ENCODE peak calls at places on chromosomes 7 and 10, in seven cellular contexts. One of them, this sample, is unnamed.

GRCh38 chr10:104416-104815 is 30.8 kb upstream of the ZMYND11 start:
- DNase-seq in OCI-LY7: no peak
- DNase-seq in fibroblast of lung: no peak
- DNase-seq in mammary epithelial cell: no peak
- DNase-seq in neuronal stem cell: no peak
- DNase-seq in neural progenitor cell: no peak
- DNase-seq in GM23248: no peak
- DNase-seq in this sample: no peak

GRCh38 chr10:122263971-122264370 is 7.1 kb upstream of the BTBD16 start:
- DNase-seq in neural progenitor cell: no peak
- DNase-seq in fibroblast of lung: peak; percentile 84
- DNase-seq in GM23248: peak; percentile 85
- DNase-seq in neuronal stem cell: no peak
- DNase-seq in OCI-LY7: no peak
- DNase-seq in mammary epithelial cell: peak; percentile 59
- DNase-seq in this sample: peak; percentile 84

GRCh38 chr7:23654508-23654907 is 25.5 kb upstream of the FAM221A start:
- DNase-seq in GM23248: peak; percentile 26
- DNase-seq in OCI-LY7: peak; percentile 23
- DNase-seq in fibroblast of lung: no peak
- DNase-seq in neural progenitor cell: peak; percentile 71
- DNase-seq in mammary epithelial cell: no peak
- DNase-seq in neuronal stem cell: no peak
- DNase-seq in this sample: peak; percentile 29

GRCh38 chr7:80154656-80155325 is 20.2 kb downstream of the GNAI1 start:
- DNase-seq in OCI-LY7: no peak
- DNase-seq in GM23248: peak; percentile 72
- DNase-seq in neuronal stem cell: no peak
- DNase-seq in fibroblast of lung: no peak
- DNase-seq in mammary epithelial cell: no peak
- DNase-seq in neural progenitor cell: no peak
- DNase-seq in this sample: no peak

GRCh38 chr10:95183451-95184230 is 10.4 kb upstream of the ACSM6 start:
- DNase-seq in GM23248: peak; percentile 88
- DNase-seq in neural progenitor cell: peak; percentile 94
- DNase-seq in fibroblast of lung: peak; percentile 73
- DNase-seq in neuronal stem cell: peak; percentile 85
- DNase-seq in mammary epithelial cell: peak; percentile 70
- DNase-seq in OCI-LY7: peak; percentile 87
- DNase-seq in this sample: peak; percentile 78

GRCh38 chr10:91349381-91349780 is 60.8 kb upstream of the HECTD2 start:
- DNase-seq in mammary epithelial cell: peak; percentile 65
- DNase-seq in fibroblast of lung: peak; percentile 97
- DNase-seq in OCI-LY7: no peak
- DNase-seq in GM23248: peak; percentile 93
- DNase-seq in neuronal stem cell: no peak
- DNase-seq in neural progenitor cell: no peak
- DNase-seq in this sample: no peak

GRCh38 chr7:34137176-34137575 is 231.8 kb downstream of the BMPER start:
- DNase-seq in fibroblast of lung: no peak
- DNase-seq in neural progenitor cell: no peak
- DNase-seq in OCI-LY7: no peak
- DNase-seq in GM23248: no peak
- DNase-seq in mammary epithelial cell: no peak
- DNase-seq in neuronal stem cell: no peak
- DNase-seq in this sample: no peak

GRCh38 chr10:102449321-102450123 is 1.8 kb downstream of the C10orf95 start:
- DNase-seq in GM23248: peak; percentile 66
- DNase-seq in OCI-LY7: peak; percentile 91
- DNase-seq in mammary epithelial cell: peak; percentile 77
- DNase-seq in fibroblast of lung: peak; percentile 61
- DNase-seq in neural progenitor cell: peak; percentile 79
- DNase-seq in neuronal stem cell: no peak
- DNase-seq in this sample: peak; percentile 77

GRCh38 chr10:35412336-35412735 is 76.0 kb downstream of the CCNY start:
- DNase-seq in fibroblast of lung: peak; percentile 63
- DNase-seq in neural progenitor cell: no peak
- DNase-seq in neuronal stem cell: no peak
- DNase-seq in OCI-LY7: no peak
- DNase-seq in mammary epithelial cell: no peak
- DNase-seq in GM23248: no peak
- DNase-seq in this sample: no peak

GRCh38 chr7:5692845-5693278 is 88.6 kb downstream of the RNF216 start:
- DNase-seq in neuronal stem cell: no peak
- DNase-seq in neural progenitor cell: no peak
- DNase-seq in GM23248: peak; percentile 85
- DNase-seq in OCI-LY7: no peak
- DNase-seq in fibroblast of lung: peak; percentile 78
- DNase-seq in mammary epithelial cell: peak; percentile 52
- DNase-seq in this sample: peak; percentile 29

GRCh38 chr10:86775056-86775858 is 18.8 kb downstream of the BMPR1A start:
- DNase-seq in fibroblast of lung: peak; percentile 47
- DNase-seq in mammary epithelial cell: peak; percentile 36
- DNase-seq in OCI-LY7: no peak
- DNase-seq in GM23248: peak; percentile 58
- DNase-seq in neuronal stem cell: no peak
- DNase-seq in neural progenitor cell: no peak
- DNase-seq in this sample: no peak

GRCh38 chr10:59817806-59818205 is 64.6 kb upstream of the MRLN start:
- DNase-seq in mammary epithelial cell: no peak
- DNase-seq in neural progenitor cell: no peak
- DNase-seq in OCI-LY7: no peak
- DNase-seq in GM23248: peak; percentile 4
- DNase-seq in neuronal stem cell: no peak
- DNase-seq in fibroblast of lung: peak; percentile 72
- DNase-seq in this sample: no peak

GRCh38 chr7:16420649-16421332 is 547 bp downstream of the CRPPA start:
- DNase-seq in neuronal stem cell: peak; percentile 75
- DNase-seq in neural progenitor cell: peak; percentile 89
- DNase-seq in GM23248: peak; percentile 95
- DNase-seq in OCI-LY7: no peak
- DNase-seq in fibroblast of lung: peak; percentile 86
- DNase-seq in mammary epithelial cell: peak; percentile 79
- DNase-seq in this sample: peak; percentile 90

GRCh38 chr10:96902762-96903358 is 70.8 kb downstream of the LCOR start:
- DNase-seq in neural progenitor cell: no peak
- DNase-seq in mammary epithelial cell: no peak
- DNase-seq in OCI-LY7: no peak
- DNase-seq in fibroblast of lung: no peak
- DNase-seq in GM23248: no peak
- DNase-seq in neuronal stem cell: no peak
- DNase-seq in this sample: no peak

GRCh38 chr7:111030358-111030735 is 60.6 kb upstream of the LRRN3 start:
- DNase-seq in neuronal stem cell: no peak
- DNase-seq in mammary epithelial cell: no peak
- DNase-seq in fibroblast of lung: peak; percentile 13
- DNase-seq in neural progenitor cell: no peak
- DNase-seq in OCI-LY7: no peak
- DNase-seq in GM23248: peak; percentile 42
- DNase-seq in this sample: no peak
- H3K36me3 ChIP-seq in neuronal stem cell: no peaks in the 10 kb centered on the region
- H3K36me3 ChIP-seq in mammary epithelial cell: no peaks in the 10 kb centered on the region
- H3K36me3 ChIP-seq in fibroblast of lung: no peaks in the 10 kb centered on the region
- H3K36me3 ChIP-seq in neural progenitor cell: no peaks in the 10 kb centered on the region
- H3K36me3 ChIP-seq in OCI-LY7: no peaks in the 10 kb centered on the region
- H3K36me3 ChIP-seq in GM23248: no peaks in the 10 kb centered on the region
- H3K36me3 ChIP-seq in this sample: no peaks in the 10 kb centered on the region

GRCh38 chr7:47495269-47495875 is 86.5 kb downstream of the TNS3 start:
- DNase-seq in fibroblast of lung: no peak
- DNase-seq in neural progenitor cell: no peak
- DNase-seq in OCI-LY7: no peak
- DNase-seq in GM23248: no peak
- DNase-seq in neuronal stem cell: no peak
- DNase-seq in mammary epithelial cell: no peak
- DNase-seq in this sample: no peak
- H3K4me1 ChIP-seq in fibroblast of lung: peaks cover 5% of the 10 kb centered on the region
- H3K4me1 ChIP-seq in neural progenitor cell: peaks cover 51% of the 10 kb centered on the region
- H3K4me1 ChIP-seq in OCI-LY7: peaks cover 51% of the 10 kb centered on the region
- H3K4me1 ChIP-seq in GM23248: peaks cover 21% of the 10 kb centered on the region
- H3K4me1 ChIP-seq in neuronal stem cell: peaks cover 17% of the 10 kb centered on the region
- H3K4me1 ChIP-seq in mammary epithelial cell: peaks cover 4% of the 10 kb centered on the region
- H3K4me1 ChIP-seq in this sample: peaks cover 26% of the 10 kb centered on the region

DNA sequence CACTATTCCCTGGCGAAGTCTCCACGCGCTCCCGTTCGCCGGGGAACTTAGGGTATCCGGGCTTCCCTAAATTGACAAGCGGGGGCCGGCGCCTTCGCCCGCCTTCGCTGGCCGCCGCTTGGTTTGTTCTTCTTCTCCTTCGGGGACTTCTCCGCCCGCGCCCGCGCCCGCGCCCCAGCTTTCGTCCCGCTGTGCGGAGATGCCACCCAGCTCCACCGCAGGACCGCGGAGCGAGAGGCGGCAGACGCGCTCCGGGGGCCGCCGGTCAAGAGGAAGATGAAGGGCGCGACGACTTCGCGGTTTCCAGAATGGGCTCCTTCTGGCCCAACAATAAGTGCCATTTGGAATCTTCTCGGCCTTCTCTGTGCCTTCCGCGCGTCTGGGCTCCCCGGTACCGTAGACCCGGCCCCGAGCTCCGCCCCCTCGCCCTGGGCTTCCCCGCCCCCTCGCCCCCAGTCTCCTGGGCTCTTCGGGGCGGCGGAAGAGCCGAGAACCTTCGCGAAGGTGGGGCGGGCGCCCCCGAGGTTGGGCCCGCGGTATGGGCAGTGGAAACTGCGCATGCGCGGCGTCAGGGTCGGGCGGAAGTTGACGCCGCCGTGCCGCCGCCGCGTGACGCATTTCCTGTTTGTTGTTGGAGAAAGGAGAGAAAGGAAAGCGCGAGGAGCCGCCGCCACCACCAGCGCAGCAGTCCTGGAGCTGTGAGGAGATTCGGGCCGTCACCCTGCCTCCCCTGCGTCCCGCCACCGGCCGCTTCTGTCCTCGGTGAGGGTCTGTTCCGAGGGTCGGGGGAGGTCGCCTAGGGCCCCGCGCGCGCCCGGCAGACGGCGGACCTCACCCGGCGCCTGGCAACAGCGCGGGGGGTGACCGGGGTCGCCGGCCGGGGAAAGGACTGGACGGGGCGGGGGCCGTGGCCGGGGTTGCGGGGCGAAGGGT is at the start of gene DNAJB6:
- DNase-seq in GM23248: peak; percentile 96
- DNase-seq in neuronal stem cell: peak; percentile 93
- DNase-seq in neural progenitor cell: peak; percentile 96
- DNase-seq in OCI-LY7: peak; percentile 95
- DNase-seq in fibroblast of lung: peak; percentile 87
- DNase-seq in mammary epithelial cell: peak; percentile 91
- DNase-seq in this sample: peak; percentile 83
- H2AFZ ChIP-seq in GM23248: peak within 1 kb of the TSS; percentile 83
- H2AFZ ChIP-seq in neuronal stem cell: peak within 1 kb of the TSS; percentile 99
- H2AFZ ChIP-seq in neural progenitor cell: peak within 1 kb of the TSS; percentile 78
- H2AFZ ChIP-seq in OCI-LY7: peak within 1 kb of the TSS; percentile 73
- H2AFZ ChIP-seq in fibroblast of lung: peak within 1 kb of the TSS; percentile 79
- H2AFZ ChIP-seq in mammary epithelial cell: peak within 1 kb of the TSS; percentile 96
- H2AFZ ChIP-seq in this sample: peak within 1 kb of the TSS; percentile 76

DNA sequence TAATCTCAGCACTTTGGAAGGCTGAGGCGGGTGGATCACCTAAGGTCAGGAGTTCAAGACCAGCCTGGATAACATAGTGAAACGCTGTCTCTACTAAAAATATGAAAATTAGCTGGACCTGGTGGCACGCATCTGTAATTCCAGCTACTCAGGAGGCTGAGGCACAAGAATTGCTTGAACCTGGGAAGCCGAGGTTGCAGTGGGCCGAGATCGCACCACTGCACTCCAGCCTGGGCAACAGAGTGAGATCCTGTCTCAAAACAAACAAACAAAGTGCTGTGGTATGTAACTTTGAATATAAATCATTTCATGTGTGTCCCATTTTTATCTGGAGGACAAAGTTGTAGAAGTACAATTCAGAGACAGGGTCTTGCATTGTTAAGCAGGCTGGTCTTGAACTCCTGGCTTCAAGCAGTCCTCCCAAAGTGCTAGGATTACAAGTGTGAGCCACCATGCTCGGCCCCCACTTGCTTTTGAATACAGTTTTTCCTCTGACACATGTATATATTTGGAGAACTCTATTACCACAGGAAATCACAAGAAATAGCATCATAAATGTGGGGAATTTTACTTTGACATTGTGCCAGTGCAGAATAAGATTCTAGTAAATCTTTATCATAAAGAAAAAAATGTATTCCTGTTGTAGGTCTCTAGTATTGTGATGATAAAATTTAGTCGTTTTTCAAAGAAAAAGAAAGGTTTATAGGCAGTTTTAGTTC is 32.6 kb downstream of the PTPN12 start:
- DNase-seq in neural progenitor cell: no peak
- DNase-seq in mammary epithelial cell: no peak
- DNase-seq in GM23248: peak; percentile 28
- DNase-seq in neuronal stem cell: no peak
- DNase-seq in fibroblast of lung: peak; percentile 32
- DNase-seq in OCI-LY7: no peak
- DNase-seq in this sample: no peak
- H3K36me3 ChIP-seq in neural progenitor cell: peaks cover 11% of the 10 kb centered on the region
- H3K36me3 ChIP-seq in mammary epithelial cell: peaks cover 23% of the 10 kb centered on the region
- H3K36me3 ChIP-seq in GM23248: peaks cover 40% of the 10 kb centered on the region
- H3K36me3 ChIP-seq in neuronal stem cell: peaks cover 86% of the 10 kb centered on the region
- H3K36me3 ChIP-seq in fibroblast of lung: no peaks in the 10 kb centered on the region
- H3K36me3 ChIP-seq in OCI-LY7: no peaks in the 10 kb centered on the region
- H3K36me3 ChIP-seq in this sample: peaks cover 44% of the 10 kb centered on the region

GRCh38 chr10:124732931-124733536 is 11.1 kb downstream of the FAM53B start:
- DNase-seq in fibroblast of lung: peak; percentile 66
- DNase-seq in neuronal stem cell: no peak
- DNase-seq in OCI-LY7: no peak
- DNase-seq in neural progenitor cell: no peak
- DNase-seq in GM23248: no peak
- DNase-seq in mammary epithelial cell: peak; percentile 76
- DNase-seq in this sample: no peak

GRCh38 chr10:124728071-124728829 is 15.9 kb downstream of the FAM53B start:
- DNase-seq in mammary epithelial cell: no peak
- DNase-seq in GM23248: peak; percentile 63
- DNase-seq in fibroblast of lung: no peak
- DNase-seq in neural progenitor cell: no peak
- DNase-seq in neuronal stem cell: no peak
- DNase-seq in OCI-LY7: no peak
- DNase-seq in this sample: no peak

GRCh38 chr10:124728830-124729661 is 15.1 kb downstream of the FAM53B start:
- DNase-seq in fibroblast of lung: no peak
- DNase-seq in OCI-LY7: no peak
- DNase-seq in GM23248: no peak
- DNase-seq in neural progenitor cell: no peak
- DNase-seq in neuronal stem cell: no peak
- DNase-seq in mammary epithelial cell: no peak
- DNase-seq in this sample: peak; percentile 73

GRCh38 chr10:124731551-124731950 is 12.6 kb downstream of the FAM53B start:
- DNase-seq in neural progenitor cell: no peak
- DNase-seq in fibroblast of lung: no peak
- DNase-seq in OCI-LY7: no peak
- DNase-seq in mammary epithelial cell: no peak
- DNase-seq in GM23248: no peak
- DNase-seq in neuronal stem cell: no peak
- DNase-seq in this sample: no peak

GRCh38 chr10:124730790-124731189 is 13.4 kb downstream of the FAM53B start:
- DNase-seq in GM23248: no peak
- DNase-seq in fibroblast of lung: no peak
- DNase-seq in neuronal stem cell: no peak
- DNase-seq in mammary epithelial cell: no peak
- DNase-seq in OCI-LY7: no peak
- DNase-seq in neural progenitor cell: no peak
- DNase-seq in this sample: no peak
- H3K4me1 ChIP-seq in GM23248: peaks cover 10% of the 10 kb centered on the region
- H3K4me1 ChIP-seq in fibroblast of lung: peaks cover 10% of the 10 kb centered on the region
- H3K4me1 ChIP-seq in neuronal stem cell: no peaks in the 10 kb centered on the region
- H3K4me1 ChIP-seq in mammary epithelial cell: peaks cover 28% of the 10 kb centered on the region
- H3K4me1 ChIP-seq in OCI-LY7: peaks cover 64% of the 10 kb centered on the region
- H3K4me1 ChIP-seq in neural progenitor cell: no peaks in the 10 kb centered on the region
- H3K4me1 ChIP-seq in this sample: no peaks in the 10 kb centered on the region